ENCODE peak calls at places on chromosomes 16 and 17, in four cellular contexts. N is head of caudate nucleus; B is NCI-H1092; F is CD4-positive, alpha-beta memory T cell. E is an unnamed sample.

GRCh38 chr16:81004646-81005353 is 1.9 kb downstream of the CMC2 start:
- DNase-seq in N (no peak), B (peak), F (peak), E (peak)

GRCh38 chr17:47615766-47616424 is 33.8 kb upstream of the KPNB1 start:
- DNase-seq in F (peak), N (no peak), B (peak), E (peak)

GRCh38 chr16:12247811-12248210 is 271.3 kb downstream of the SNX29 start:
- DNase-seq in B (no peak), N (no peak), F (no peak), E (no peak)

GRCh38 chr16:83393196-83393981 is 414.4 kb upstream of the HSBP1 start:
- DNase-seq in N (no peak), B (no peak), F (no peak), E (no peak)

GRCh38 chr16:86984975-86985655 is 332.1 kb downstream of the C16orf95 start:
- DNase-seq in F (no peak), N (no peak), B (no peak), E (no peak)

GRCh38 chr16:9050102-9050830 is 41.2 kb upstream of the HAPSTR1 start:
- DNase-seq in F (no peak), B (no peak), N (no peak), E (no peak)

GRCh38 chr16:58847902-58848661 is 114.0 kb upstream of the GOT2 start:
- DNase-seq in B (no peak), N (no peak), F (no peak), E (no peak)

GRCh38 chr17:9940826-9941225 is 35.8 kb upstream of the RCVRN start:
- DNase-seq in N (no peak), B (no peak), F (no peak), E (no peak)

GRCh38 chr16:66472961-66473610 is 46.0 kb downstream of the BEAN1 start:
- DNase-seq in B (no peak), N (no peak), F (no peak), E (no peak)

GRCh38 chr17:57662644-57663308 is 82.3 kb downstream of the CCDC182 start:
- DNase-seq in N (peak), B (peak), F (peak), E (peak)

GRCh38 chr16:70481929-70482536 is 27.6 kb downstream of the FCSK start:
- DNase-seq in N (no peak), B (no peak), F (no peak), E (no peak)

GRCh38 chr16:58037365-58038057 is 12.0 kb downstream of the MMP15 start:
- DNase-seq in N (no peak), B (no peak), F (no peak), E (no peak)

GRCh38 chr17:36485027-36485426 is 1.5 kb upstream of the ZNHIT3 start:
- DNase-seq in B (no peak), F (no peak), N (no peak), E (no peak)

GRCh38 chr17:75835315-75835987 is 8.8 kb downstream of the UNC13D start:
- DNase-seq in N (no peak), F (no peak), B (peak), E (no peak)

GRCh38 chr16:56907401-56907800 is 24.5 kb upstream of the HERPUD1 start:
- DNase-seq in B (no peak), N (no peak), F (no peak), E (no peak)

GRCh38 chr17:72422505-72423285 is 301.9 kb downstream of the SOX9 start:
- DNase-seq in F (peak), N (no peak), B (no peak), E (no peak)

GRCh38 chr16:4200781-4201137 is 41.1 kb downstream of the SRL start:
- DNase-seq in N (no peak), B (no peak), F (no peak), E (no peak)

GRCh38 chr17:49287481-49287880 is 56.9 kb upstream of the PHOSPHO1 start:
- DNase-seq in N (no peak), F (no peak), B (no peak), E (no peak)